ENCODE peak calls at places on chromosomes 2 and 18, in ten cellular contexts. One of them, this sample, is unnamed.

GRCh38 chr2:132617989-132618388 is 52.0 kb downstream of the LYPD1 start:
- DNase-seq in kidney: no peak
- DNase-seq in uterus: no peak
- DNase-seq in psoas muscle: no peak
- DNase-seq in naive thymus-derived CD4-positive, alpha-beta T cell: no peak
- DNase-seq in dorsolateral prefrontal cortex: no peak
- DNase-seq in astrocyte: no peak
- DNase-seq in effector memory CD4-positive, alpha-beta T cell: no peak
- DNase-seq in CD8-positive, alpha-beta T cell: no peak
- DNase-seq in GM23248: no peak
- DNase-seq in this sample: no peak

GRCh38 chr2:67824196-67824595 is 238.6 kb downstream of the C1D start:
- DNase-seq in effector memory CD4-positive, alpha-beta T cell: no peak
- DNase-seq in astrocyte: peak
- DNase-seq in dorsolateral prefrontal cortex: no peak
- DNase-seq in CD8-positive, alpha-beta T cell: no peak
- DNase-seq in kidney: no peak
- DNase-seq in naive thymus-derived CD4-positive, alpha-beta T cell: no peak
- DNase-seq in GM23248: peak
- DNase-seq in uterus: no peak
- DNase-seq in psoas muscle: no peak
- DNase-seq in this sample: no peak

GRCh38 chr18:58780045-58780444 is 84.6 kb upstream of the ZNF532 start:
- DNase-seq in CD8-positive, alpha-beta T cell: no peak
- DNase-seq in uterus: no peak
- DNase-seq in psoas muscle: no peak
- DNase-seq in astrocyte: no peak
- DNase-seq in kidney: no peak
- DNase-seq in GM23248: no peak
- DNase-seq in dorsolateral prefrontal cortex: no peak
- DNase-seq in naive thymus-derived CD4-positive, alpha-beta T cell: no peak
- DNase-seq in effector memory CD4-positive, alpha-beta T cell: no peak
- DNase-seq in this sample: no peak

GRCh38 chr2:70080597-70081200 is 6.6 kb upstream of the PCBP1 start:
- DNase-seq in dorsolateral prefrontal cortex: no peak
- DNase-seq in uterus: no peak
- DNase-seq in effector memory CD4-positive, alpha-beta T cell: no peak
- DNase-seq in GM23248: no peak
- DNase-seq in kidney: no peak
- DNase-seq in naive thymus-derived CD4-positive, alpha-beta T cell: no peak
- DNase-seq in CD8-positive, alpha-beta T cell: no peak
- DNase-seq in psoas muscle: no peak
- DNase-seq in astrocyte: no peak
- DNase-seq in this sample: no peak

GRCh38 chr2:157808421-157808820 is 67.7 kb downstream of the ACVR1 start:
- DNase-seq in GM23248: no peak
- DNase-seq in uterus: no peak
- DNase-seq in dorsolateral prefrontal cortex: no peak
- DNase-seq in astrocyte: no peak
- DNase-seq in CD8-positive, alpha-beta T cell: no peak
- DNase-seq in psoas muscle: no peak
- DNase-seq in naive thymus-derived CD4-positive, alpha-beta T cell: no peak
- DNase-seq in effector memory CD4-positive, alpha-beta T cell: no peak
- DNase-seq in kidney: no peak
- DNase-seq in this sample: no peak

GRCh38 chr2:37343537-37344434 is 644 bp upstream of the QPCT start:
- DNase-seq in dorsolateral prefrontal cortex: no peak
- DNase-seq in GM23248: peak
- DNase-seq in naive thymus-derived CD4-positive, alpha-beta T cell: no peak
- DNase-seq in kidney: no peak
- DNase-seq in CD8-positive, alpha-beta T cell: no peak
- DNase-seq in uterus: peak
- DNase-seq in psoas muscle: no peak
- DNase-seq in effector memory CD4-positive, alpha-beta T cell: no peak
- DNase-seq in astrocyte: peak
- DNase-seq in this sample: no peak

GRCh38 chr18:3983351-3983969 is 471.6 kb downstream of the DLGAP1 start:
- DNase-seq in astrocyte: peak
- DNase-seq in GM23248: peak
- DNase-seq in uterus: no peak
- DNase-seq in kidney: no peak
- DNase-seq in effector memory CD4-positive, alpha-beta T cell: no peak
- DNase-seq in CD8-positive, alpha-beta T cell: no peak
- DNase-seq in naive thymus-derived CD4-positive, alpha-beta T cell: no peak
- DNase-seq in dorsolateral prefrontal cortex: no peak
- DNase-seq in psoas muscle: no peak
- DNase-seq in this sample: no peak

GRCh38 chr2:49693961-49694360 is 539.6 kb upstream of the FSHR start:
- DNase-seq in GM23248: no peak
- DNase-seq in kidney: no peak
- DNase-seq in effector memory CD4-positive, alpha-beta T cell: no peak
- DNase-seq in CD8-positive, alpha-beta T cell: no peak
- DNase-seq in astrocyte: no peak
- DNase-seq in dorsolateral prefrontal cortex: no peak
- DNase-seq in psoas muscle: no peak
- DNase-seq in uterus: no peak
- DNase-seq in naive thymus-derived CD4-positive, alpha-beta T cell: no peak
- DNase-seq in this sample: no peak

GRCh38 chr2:226985227-226985946 is 149.5 kb downstream of the RHBDD1 start:
- DNase-seq in CD8-positive, alpha-beta T cell: peak
- DNase-seq in effector memory CD4-positive, alpha-beta T cell: no peak
- DNase-seq in psoas muscle: no peak
- DNase-seq in naive thymus-derived CD4-positive, alpha-beta T cell: peak
- DNase-seq in kidney: no peak
- DNase-seq in uterus: peak
- DNase-seq in dorsolateral prefrontal cortex: peak
- DNase-seq in GM23248: peak
- DNase-seq in astrocyte: peak
- DNase-seq in this sample: no peak

GRCh38 chr2:37282746-37283145 is 41.9 kb downstream of the PRKD3 start:
- DNase-seq in naive thymus-derived CD4-positive, alpha-beta T cell: no peak
- DNase-seq in GM23248: peak
- DNase-seq in psoas muscle: no peak
- DNase-seq in astrocyte: peak
- DNase-seq in kidney: no peak
- DNase-seq in dorsolateral prefrontal cortex: no peak
- DNase-seq in uterus: no peak
- DNase-seq in effector memory CD4-positive, alpha-beta T cell: no peak
- DNase-seq in CD8-positive, alpha-beta T cell: no peak
- DNase-seq in this sample: no peak

GRCh38 chr2:160294339-160294803 is 94.3 kb upstream of the ITGB6 start:
- DNase-seq in psoas muscle: peak
- DNase-seq in GM23248: peak
- DNase-seq in kidney: peak
- DNase-seq in astrocyte: peak
- DNase-seq in naive thymus-derived CD4-positive, alpha-beta T cell: no peak
- DNase-seq in effector memory CD4-positive, alpha-beta T cell: no peak
- DNase-seq in uterus: peak
- DNase-seq in CD8-positive, alpha-beta T cell: no peak
- DNase-seq in dorsolateral prefrontal cortex: no peak
- DNase-seq in this sample: no peak

GRCh38 chr2:46067501-46068292 is 229.5 kb upstream of the EPAS1 start:
- DNase-seq in GM23248: peak
- DNase-seq in astrocyte: peak
- DNase-seq in effector memory CD4-positive, alpha-beta T cell: no peak
- DNase-seq in uterus: no peak
- DNase-seq in naive thymus-derived CD4-positive, alpha-beta T cell: no peak
- DNase-seq in kidney: no peak
- DNase-seq in CD8-positive, alpha-beta T cell: no peak
- DNase-seq in dorsolateral prefrontal cortex: no peak
- DNase-seq in psoas muscle: no peak
- DNase-seq in this sample: no peak

GRCh38 chr2:133247613-133248012 is 320.6 kb downstream of the NCKAP5 start:
- DNase-seq in GM23248: no peak
- DNase-seq in kidney: no peak
- DNase-seq in effector memory CD4-positive, alpha-beta T cell: no peak
- DNase-seq in astrocyte: no peak
- DNase-seq in uterus: no peak
- DNase-seq in CD8-positive, alpha-beta T cell: no peak
- DNase-seq in psoas muscle: no peak
- DNase-seq in dorsolateral prefrontal cortex: no peak
- DNase-seq in naive thymus-derived CD4-positive, alpha-beta T cell: no peak
- DNase-seq in this sample: no peak

GRCh38 chr18:76554788-76555187 is 59.7 kb upstream of the ZNF516 start:
- DNase-seq in dorsolateral prefrontal cortex: no peak
- DNase-seq in effector memory CD4-positive, alpha-beta T cell: no peak
- DNase-seq in uterus: no peak
- DNase-seq in psoas muscle: no peak
- DNase-seq in GM23248: no peak
- DNase-seq in astrocyte: no peak
- DNase-seq in CD8-positive, alpha-beta T cell: no peak
- DNase-seq in kidney: no peak
- DNase-seq in naive thymus-derived CD4-positive, alpha-beta T cell: no peak
- DNase-seq in this sample: no peak
- H3K4me3 ChIP-seq in dorsolateral prefrontal cortex: no peak
- H3K4me3 ChIP-seq in effector memory CD4-positive, alpha-beta T cell: no peak
- H3K4me3 ChIP-seq in uterus: no peak
- H3K4me3 ChIP-seq in psoas muscle: no peak
- H3K4me3 ChIP-seq in GM23248: no peak
- H3K4me3 ChIP-seq in astrocyte: no peak
- H3K4me3 ChIP-seq in CD8-positive, alpha-beta T cell: no peak
- H3K4me3 ChIP-seq in kidney: no peak
- H3K4me3 ChIP-seq in naive thymus-derived CD4-positive, alpha-beta T cell: no peak
- H3K4me3 ChIP-seq in this sample: no peak

DNA sequence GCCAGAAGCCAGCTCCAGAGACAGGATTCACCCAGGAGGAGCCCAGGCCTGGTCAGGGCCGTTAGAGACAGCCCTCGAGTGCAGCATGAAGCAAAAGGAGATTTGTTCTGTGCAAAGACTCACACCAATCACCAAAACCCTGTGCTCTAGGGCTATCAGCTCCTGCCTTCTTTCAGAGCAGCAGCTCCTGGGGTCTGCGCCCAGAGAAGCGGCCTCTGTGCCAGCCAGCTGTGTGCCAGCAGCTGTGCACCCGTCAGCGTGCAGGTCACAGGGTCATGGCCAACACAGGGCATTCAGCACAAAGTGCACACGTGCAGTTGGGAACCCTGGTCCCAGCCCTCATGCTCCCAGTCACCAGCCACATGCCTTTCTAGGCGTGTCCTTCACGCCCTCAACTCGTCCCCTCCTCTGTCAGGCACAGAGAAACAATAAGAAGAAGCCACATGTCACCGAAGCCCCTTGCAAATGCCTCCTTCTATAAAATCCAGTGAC is 49.3 kb downstream of the ZNF516 start:
- DNase-seq in dorsolateral prefrontal cortex: no peak
- DNase-seq in uterus: no peak
- DNase-seq in astrocyte: no peak
- DNase-seq in GM23248: peak
- DNase-seq in naive thymus-derived CD4-positive, alpha-beta T cell: no peak
- DNase-seq in psoas muscle: no peak
- DNase-seq in kidney: no peak
- DNase-seq in CD8-positive, alpha-beta T cell: no peak
- DNase-seq in effector memory CD4-positive, alpha-beta T cell: no peak
- DNase-seq in this sample: no peak
- H3K27ac ChIP-seq in dorsolateral prefrontal cortex: no peak
- H3K27ac ChIP-seq in uterus: peak
- H3K27ac ChIP-seq in astrocyte: peak
- H3K27ac ChIP-seq in GM23248: peak
- H3K27ac ChIP-seq in naive thymus-derived CD4-positive, alpha-beta T cell: no peak
- H3K27ac ChIP-seq in psoas muscle: peak
- H3K27ac ChIP-seq in kidney: no peak
- H3K27ac ChIP-seq in CD8-positive, alpha-beta T cell: no peak
- H3K27ac ChIP-seq in effector memory CD4-positive, alpha-beta T cell: no peak
- H3K27ac ChIP-seq in this sample: no peak

GRCh38 chr2:131419447-131419846 is 55.5 kb upstream of the RAB6D start:
- DNase-seq in naive thymus-derived CD4-positive, alpha-beta T cell: no peak
- DNase-seq in dorsolateral prefrontal cortex: no peak
- DNase-seq in CD8-positive, alpha-beta T cell: no peak
- DNase-seq in uterus: peak
- DNase-seq in effector memory CD4-positive, alpha-beta T cell: no peak
- DNase-seq in GM23248: peak
- DNase-seq in kidney: no peak
- DNase-seq in psoas muscle: no peak
- DNase-seq in astrocyte: peak
- DNase-seq in this sample: no peak

GRCh38 chr2:131426727-131427126 is 49.2 kb upstream of the TUBA3D start:
- DNase-seq in astrocyte: no peak
- DNase-seq in CD8-positive, alpha-beta T cell: no peak
- DNase-seq in kidney: no peak
- DNase-seq in GM23248: no peak
- DNase-seq in uterus: no peak
- DNase-seq in naive thymus-derived CD4-positive, alpha-beta T cell: no peak
- DNase-seq in psoas muscle: no peak
- DNase-seq in dorsolateral prefrontal cortex: no peak
- DNase-seq in effector memory CD4-positive, alpha-beta T cell: no peak
- DNase-seq in this sample: no peak

GRCh38 chr2:131431336-131431735 is 44.6 kb upstream of the TUBA3D start:
- DNase-seq in CD8-positive, alpha-beta T cell: no peak
- DNase-seq in dorsolateral prefrontal cortex: no peak
- DNase-seq in uterus: no peak
- DNase-seq in GM23248: no peak
- DNase-seq in naive thymus-derived CD4-positive, alpha-beta T cell: no peak
- DNase-seq in effector memory CD4-positive, alpha-beta T cell: no peak
- DNase-seq in psoas muscle: no peak
- DNase-seq in astrocyte: peak
- DNase-seq in kidney: no peak
- DNase-seq in this sample: no peak

DNA sequence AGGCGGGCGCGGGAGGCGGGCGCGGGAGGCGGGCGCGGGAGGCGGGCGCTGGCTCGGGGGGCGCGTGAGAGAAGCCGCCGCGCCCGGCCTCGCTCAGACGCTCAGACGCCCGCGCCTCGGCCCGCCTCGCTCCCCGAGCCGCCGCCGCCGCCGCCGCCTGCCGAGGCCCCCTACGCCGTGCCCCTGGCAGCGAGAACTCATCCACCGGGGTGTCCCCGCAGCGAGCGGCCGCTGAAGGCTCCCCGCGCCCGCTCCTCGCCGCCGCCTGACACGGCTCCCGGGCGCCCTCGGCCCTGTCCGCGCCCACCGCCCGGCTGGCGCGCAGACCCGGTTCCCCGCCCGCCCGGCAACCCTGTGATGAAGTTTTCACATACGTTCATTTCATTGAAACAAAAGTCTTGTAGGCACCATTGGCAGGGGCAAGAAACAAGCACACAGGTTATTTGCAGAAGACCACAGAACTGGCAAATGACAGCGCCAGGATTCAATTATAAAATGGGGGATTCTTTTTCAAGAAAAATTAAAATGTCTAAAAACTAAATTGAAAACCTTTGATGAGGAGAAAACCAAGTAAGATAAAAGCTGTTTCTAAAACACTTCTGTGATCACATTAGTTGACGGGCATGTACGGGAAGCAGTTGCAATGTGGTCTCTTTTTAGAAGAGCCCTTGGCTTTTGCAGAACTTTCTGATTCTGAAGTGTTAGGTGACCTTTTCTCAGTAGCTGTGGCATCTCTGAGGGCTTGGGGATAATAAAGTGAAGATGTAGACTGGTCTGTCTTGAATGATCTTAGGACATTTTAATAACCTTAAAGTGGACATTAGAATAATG is 50.5 kb upstream of the TUBA3D start:
- DNase-seq in dorsolateral prefrontal cortex: no peak
- DNase-seq in effector memory CD4-positive, alpha-beta T cell: no peak
- DNase-seq in astrocyte: no peak
- DNase-seq in naive thymus-derived CD4-positive, alpha-beta T cell: no peak
- DNase-seq in GM23248: no peak
- DNase-seq in kidney: no peak
- DNase-seq in psoas muscle: no peak
- DNase-seq in uterus: no peak
- DNase-seq in CD8-positive, alpha-beta T cell: no peak
- DNase-seq in this sample: no peak
- H3K4me3 ChIP-seq in dorsolateral prefrontal cortex: peak
- H3K4me3 ChIP-seq in effector memory CD4-positive, alpha-beta T cell: no peak
- H3K4me3 ChIP-seq in astrocyte: peak
- H3K4me3 ChIP-seq in naive thymus-derived CD4-positive, alpha-beta T cell: no peak
- H3K4me3 ChIP-seq in GM23248: no peak
- H3K4me3 ChIP-seq in kidney: no peak
- H3K4me3 ChIP-seq in psoas muscle: no peak
- H3K4me3 ChIP-seq in uterus: no peak
- H3K4me3 ChIP-seq in CD8-positive, alpha-beta T cell: no peak
- H3K4me3 ChIP-seq in this sample: peak

GRCh38 chr2:10773841-10774341 is 38.7 kb downstream of the PDIA6 start:
- DNase-seq in GM23248: no peak
- DNase-seq in naive thymus-derived CD4-positive, alpha-beta T cell: no peak
- DNase-seq in uterus: no peak
- DNase-seq in kidney: no peak
- DNase-seq in psoas muscle: no peak
- DNase-seq in dorsolateral prefrontal cortex: no peak
- DNase-seq in astrocyte: no peak
- DNase-seq in CD8-positive, alpha-beta T cell: no peak
- DNase-seq in effector memory CD4-positive, alpha-beta T cell: no peak
- DNase-seq in this sample: no peak
- H3K27ac ChIP-seq in GM23248: no peak
- H3K27ac ChIP-seq in naive thymus-derived CD4-positive, alpha-beta T cell: no peak
- H3K27ac ChIP-seq in uterus: no peak
- H3K27ac ChIP-seq in kidney: no peak
- H3K27ac ChIP-seq in psoas muscle: no peak
- H3K27ac ChIP-seq in dorsolateral prefrontal cortex: no peak
- H3K27ac ChIP-seq in astrocyte: no peak
- H3K27ac ChIP-seq in CD8-positive, alpha-beta T cell: no peak
- H3K27ac ChIP-seq in effector memory CD4-positive, alpha-beta T cell: no peak
- H3K27ac ChIP-seq in this sample: no peak